ENCODE peak calls at places on chromosomes 16 and 17, in ten cellular contexts. B is cardiac muscle cell; J is adipocyte; E is activated CD4-positive, alpha-beta T cell treated with anti-CD3 and anti-CD28 coated beads, Interleukin-2, amount 50 U/mL, for 1 hour; K is SW 1271; O is NCI-H1048; Q is ELR; G is stimulated activated CD8-positive, alpha-beta memory T cell treated with anti-CD3 and anti-CD28 coated beads, Interleukin-12 subunit alpha, Interleukin-12 subunit beta, amount 100 ng/mL, for 4 hours; I is WTC11; M is NCI-H1694 treated with DMSO at 0.1 percent for 48 hours. H is an unnamed sample.

GRCh38 chr17:44979426-44980273 is 11.5 kb upstream of the C1QL1 start:
- DNase-seq in K (no peak), Q (no peak), M (peak; percentile 72), I (no peak), G (no peak), E (no peak), J (no peak), O (no peak), B (no peak), H (no peak)

GRCh38 chr16:57476546-57477410 is 9.5 kb downstream of the DOK4 start:
- DNase-seq in J (no peak), M (no peak), K (no peak), G (no peak), I (peak; percentile 62), B (no peak), Q (no peak), E (no peak), O (no peak), H (no peak)

GRCh38 chr17:59972778-59973177 is 8.2 kb upstream of the RNFT1 start:
- DNase-seq in M (no peak), E (no peak), B (peak; percentile 58), I (no peak), K (no peak), G (no peak), O (no peak), Q (peak; percentile 20), J (peak; percentile 14), H (no peak)

GRCh38 chr16:75697571-75697970 is 3.7 kb downstream of the DUXB start:
- DNase-seq in J (no peak), E (no peak), M (no peak), B (no peak), G (no peak), K (no peak), I (no peak), Q (no peak), O (no peak), H (peak; percentile 42)

GRCh38 chr16:50196736-50197135 is 43.6 kb downstream of the TENT4B start:
- DNase-seq in B (peak; percentile 47), G (no peak), Q (peak; percentile 70), M (no peak), I (no peak), J (no peak), K (no peak), E (no peak), O (no peak), H (no peak)

GRCh38 chr17:38921756-38922411 is 3.5 kb upstream of the LASP1NB start:
- DNase-seq in E (no peak), I (no peak), B (no peak), Q (no peak), O (no peak), J (no peak), K (no peak), G (no peak), M (no peak), H (no peak)

GRCh38 chr16:491225-491919 is 36.1 kb upstream of the CAPN15 start:
- DNase-seq in E (no peak), I (no peak), Q (no peak), M (no peak), B (no peak), J (no peak), O (no peak), G (no peak), K (no peak), H (no peak)

GRCh38 chr17:48282303-48282702 is 147.7 kb downstream of the SKAP1 start:
- DNase-seq in M (no peak), K (no peak), I (no peak), B (peak; percentile 27), J (no peak), E (no peak), Q (no peak), O (no peak), G (no peak), H (no peak)

GRCh38 chr17:16199093-16199492 is 16.2 kb downstream of the NCOR1 start:
- DNase-seq in E (no peak), G (no peak), O (no peak), J (no peak), B (peak; percentile 31), M (no peak), I (no peak), Q (no peak), K (no peak), H (peak; percentile 32)

GRCh38 chr16:1707193-1707790 is 1.3 kb downstream of the MAPK8IP3 start:
- DNase-seq in Q (peak; percentile 42), O (no peak), G (no peak), I (peak; percentile 25), M (no peak), B (peak; percentile 40), J (peak; percentile 58), K (no peak), E (no peak), H (peak; percentile 51)

GRCh38 chr17:57357392-57357784 is 101.1 kb downstream of the MSI2 start:
- DNase-seq in K (no peak), Q (no peak), G (no peak), E (no peak), O (no peak), B (no peak), M (no peak), I (no peak), J (no peak), H (peak; percentile 67)

GRCh38 chr17:19274893-19275292 is 37.7 kb downstream of the EPN2 start:
- DNase-seq in K (no peak), B (no peak), O (no peak), Q (no peak), G (no peak), E (no peak), J (no peak), M (no peak), I (no peak), H (no peak)

GRCh38 chr17:3983945-3984484 is 19.8 kb upstream of the ATP2A3 start:
- DNase-seq in K (no peak), O (no peak), B (peak; percentile 86), J (no peak), G (no peak), M (no peak), Q (peak; percentile 72), E (no peak), I (no peak), H (no peak)

GRCh38 chr17:77882481-77883212 is 75.9 kb upstream of the TNRC6C start:
- DNase-seq in O (no peak), B (peak; percentile 93), Q (peak; percentile 22), J (peak; percentile 31), E (peak; percentile 84), G (peak; percentile 59), I (no peak), M (peak; percentile 37), K (no peak), H (no peak)

GRCh38 chr16:87702325-87702811 is 63.4 kb downstream of the KLHDC4 start:
- DNase-seq in J (peak; percentile 34), Q (peak; percentile 44), G (peak; percentile 22), K (no peak), I (peak; percentile 74), O (no peak), E (peak; percentile 35), B (peak; percentile 40), M (no peak), H (peak; percentile 53)

GRCh38 chr17:40311575-40311974 is 2.6 kb downstream of the RARA start:
- DNase-seq in Q (no peak), I (peak; percentile 1), O (no peak), E (no peak), J (peak; percentile 75), M (no peak), G (no peak), B (no peak), K (no peak), H (peak; percentile 44)

GRCh38 chr17:41689497-41690299 is 1.0 kb downstream of the EIF1 start:
- DNase-seq in J (peak; percentile 78), E (peak; percentile 41), Q (peak; percentile 73), O (no peak), M (peak; percentile 51), G (no peak), K (no peak), B (peak; percentile 79), I (peak; percentile 30), H (peak; percentile 53)

GRCh38 chr16:8251727-8252126 is 338.6 kb downstream of the TMEM114 start:
- DNase-seq in O (no peak), K (no peak), B (no peak), J (no peak), M (no peak), E (no peak), I (no peak), Q (no peak), G (no peak), H (no peak)

GRCh38 chr17:77458202-77459017 is 317.6 kb downstream of the SEC14L1 start:
- DNase-seq in E (no peak), M (no peak), Q (no peak), I (no peak), K (no peak), B (no peak), O (no peak), G (no peak), J (no peak), H (no peak)

GRCh38 chr17:63531022-63531965 is 8.1 kb downstream of the KCNH6 start:
- DNase-seq in Q (no peak), I (no peak), B (no peak), J (no peak), O (no peak), M (no peak), K (no peak), G (no peak), E (no peak), H (no peak)

GRCh38 chr16:3804426-3805016 is 76.0 kb downstream of the CREBBP start:
- DNase-seq in Q (no peak), O (no peak), G (no peak), B (no peak), I (no peak), J (no peak), M (no peak), K (no peak), E (no peak), H (no peak)

GRCh38 chr16:88721236-88721635 is 14.9 kb downstream of the CTU2 start:
- DNase-seq in B (no peak), Q (no peak), M (no peak), O (no peak), G (no peak), J (no peak), K (no peak), E (no peak), I (no peak), H (no peak)

GRCh38 chr17:60857521-60857920 is 179.9 kb downstream of the BCAS3 start:
- DNase-seq in M (no peak), E (no peak), Q (no peak), G (no peak), J (no peak), I (no peak), K (no peak), O (no peak), B (no peak), H (no peak)

GRCh38 chr16:10982430-10983174 is 38.2 kb downstream of the CLEC16A start:
- DNase-seq in I (no peak), M (no peak), Q (no peak), O (no peak), B (no peak), E (no peak), K (no peak), G (no peak), J (peak; percentile 54), H (no peak)

GRCh38 chr17:4733073-4733531 is 1.9 kb downstream of the MED11 start:
- DNase-seq in Q (no peak), B (no peak), I (no peak), M (no peak), G (no peak), K (no peak), O (no peak), J (no peak), E (no peak), H (no peak)

GRCh38 chr17:4881761-4882555 is 17.4 kb upstream of the C17orf107 start:
- DNase-seq in B (peak; percentile 45), O (peak; percentile 84), Q (peak; percentile 58), G (peak; percentile 36), I (peak; percentile 85), K (no peak), M (peak; percentile 38), E (peak; percentile 73), J (peak; percentile 66), H (peak; percentile 70)

GRCh38 chr17:30278032-30278431 is 13.7 kb downstream of the BLMH start:
- DNase-seq in K (no peak), B (peak; percentile 79), E (no peak), Q (peak; percentile 52), G (no peak), I (no peak), O (no peak), J (peak; percentile 57), M (peak; percentile 43), H (peak; percentile 38)

GRCh38 chr17:80877095-80877828 is 114.4 kb upstream of the CHMP6 start:
- DNase-seq in G (no peak), E (no peak), Q (no peak), I (peak; percentile 12), O (no peak), M (no peak), J (no peak), K (no peak), B (no peak), H (no peak)

H was measured in cerebellar cortex.